ENCODE peak calls at places on chromosomes 13 and 19, in five cellular contexts. L, S, W, H and V are unnamed samples. For H3K9me3, the result is how much of the 10 kb centered on the place peaks cover.

GRCh38 chr19:8690753-8691539 is 7.6 kb downstream of the ACTL9 start:
- DNase-seq in S (no peak), W (no peak), H (no peak), L (no peak), V (no peak)

GRCh38 chr13:93058301-93058700 is 168.3 kb upstream of the GPC6 start:
- DNase-seq in S (no peak), W (no peak), L (no peak), H (no peak), V (no peak)

GRCh38 chr19:7673995-7674667 is 2.8 kb upstream of the MCEMP1 start:
- DNase-seq in W (peak), S (peak), H (peak), L (no peak), V (peak)

GRCh38 chr19:802497-802887 is 5.2 kb downstream of the PTBP1 start:
- DNase-seq in S (no peak), W (no peak), L (no peak), H (no peak), V (no peak)

GRCh38 chr13:94966380-94966779 is 254.0 kb upstream of the SOX21 start:
- DNase-seq in W (no peak), S (no peak), H (no peak), L (no peak), V (no peak)

GRCh38 chr19:10946964-10947657 is 13.7 kb upstream of the SMARCA4 start:
- DNase-seq in H (no peak), L (no peak), S (no peak), W (peak), V (peak)

GRCh38 chr13:76833465-76833864 is 52.7 kb downstream of the KCTD12 start:
- DNase-seq in H (no peak), S (no peak), L (no peak), W (no peak), V (no peak)

GRCh38 chr13:41411536-41411935 is 45.8 kb upstream of the RGCC start:
- DNase-seq in S (peak), L (no peak), W (peak), H (peak), V (no peak)

GRCh38 chr19:48321622-48322591 is 3.4 kb upstream of the EMP3 start:
- DNase-seq in H (peak), L (peak), W (peak), S (peak), V (peak)

GRCh38 chr13:39119422-39119821 is 81.2 kb downstream of the NHLRC3 start:
- DNase-seq in S (no peak), W (no peak), H (no peak), L (no peak), V (no peak)

GRCh38 chr13:48251616-48252081 is 18.6 kb downstream of the ITM2B start:
- DNase-seq in W (peak), H (no peak), L (no peak), S (no peak), V (peak)

DNA sequence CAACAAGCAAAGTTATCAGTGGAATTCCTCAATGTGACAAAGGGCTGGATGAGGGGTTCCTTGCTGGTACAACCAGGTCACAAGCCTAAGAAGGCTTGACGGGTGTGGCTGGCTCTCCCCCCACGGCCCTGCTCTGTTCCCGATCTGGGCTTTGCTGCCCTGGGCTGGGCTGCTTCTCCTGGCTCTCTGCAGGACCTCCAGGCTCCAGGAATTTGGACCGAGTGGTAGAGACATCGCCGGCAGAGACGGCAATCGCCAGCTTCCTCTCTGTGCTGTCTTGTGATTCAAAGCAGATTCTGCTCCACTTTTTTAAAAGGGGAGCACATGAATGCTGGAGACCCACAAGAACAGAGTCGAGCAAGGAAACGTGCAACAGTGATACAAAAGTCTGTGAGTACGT is at the start of gene SERPINE3:
- DNase-seq in W (no peak), H (no peak), S (no peak), L (no peak), V (no peak)
- H3K9me3 ChIP-seq in W (under half), H (under half), S (under half), L (under half), V (under half)

DNA sequence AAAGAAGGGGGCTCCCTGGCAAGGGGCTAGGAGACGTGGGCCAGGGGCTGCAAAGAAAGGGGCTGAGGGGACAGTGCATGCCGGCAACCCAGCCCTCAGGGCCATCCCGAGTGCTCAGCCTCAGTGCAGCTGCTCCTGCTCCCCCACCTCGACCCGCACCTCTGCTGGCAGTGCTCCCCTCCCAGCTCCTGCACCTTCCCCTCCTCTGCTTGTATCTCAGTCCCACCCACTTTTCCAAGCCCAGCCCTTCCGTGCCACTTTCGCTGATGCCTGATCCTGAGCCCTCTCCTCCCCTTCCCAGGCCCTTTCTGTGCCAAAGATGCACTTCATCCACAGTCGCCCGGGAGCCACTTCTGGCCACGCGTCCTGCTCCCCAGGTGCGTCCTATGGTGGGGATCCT is 69.9 kb upstream of the KCTD15 start:
- DNase-seq in W (no peak), H (no peak), L (no peak), S (no peak), V (no peak)
- H3K9me3 ChIP-seq in W (under half), H (under half), L (under half), S (under half), V (under half)

GRCh38 chr19:17706750-17707181 is 12.5 kb upstream of the MAP1S start:
- DNase-seq in H (no peak), W (peak), L (no peak), S (no peak), V (peak)
- H3K9me3 ChIP-seq in H (under half), W (under half), L (under half), S (under half), V (under half)

GRCh38 chr19:31264379-31264778 is 84.9 kb downstream of the TSHZ3 start:
- DNase-seq in H (no peak), L (no peak), S (no peak), W (no peak), V (no peak)

GRCh38 chr19:31262673-31263308 is 86.4 kb downstream of the TSHZ3 start:
- DNase-seq in W (peak), H (no peak), S (no peak), L (no peak), V (no peak)

GRCh38 chr19:31261019-31261595 is 88.1 kb downstream of the TSHZ3 start:
- DNase-seq in H (no peak), L (no peak), S (no peak), W (no peak), V (no peak)

GRCh38 chr19:31261651-31262331 is 87.4 kb downstream of the TSHZ3 start:
- DNase-seq in L (no peak), W (peak), S (no peak), H (no peak), V (no peak)

DNA sequence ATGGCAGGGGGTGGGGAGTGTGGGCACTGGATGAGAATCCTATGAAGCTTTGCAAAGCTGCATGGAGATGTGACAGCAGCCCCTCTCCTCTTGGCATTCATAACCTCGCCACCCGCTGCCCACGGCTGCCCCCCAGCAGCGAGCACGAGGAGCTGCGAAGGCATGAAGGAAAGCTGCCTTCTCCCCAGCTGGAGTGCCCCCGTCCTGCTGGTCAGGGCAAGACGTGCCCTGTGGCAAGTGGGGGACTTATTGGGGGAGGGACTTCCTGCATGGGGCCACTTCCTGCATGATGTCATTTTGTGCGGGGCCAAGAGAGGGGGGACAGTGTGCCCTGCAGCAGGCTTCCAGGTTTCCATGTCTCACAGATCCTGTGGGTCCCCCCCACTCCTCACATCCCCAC is 85.9 kb downstream of the TSHZ3 start:
- DNase-seq in S (no peak), W (no peak), L (no peak), H (no peak), V (no peak)
- H3K9me3 ChIP-seq in S (under half), W (under half), L (under half), H (under half), V (under half)

DNA sequence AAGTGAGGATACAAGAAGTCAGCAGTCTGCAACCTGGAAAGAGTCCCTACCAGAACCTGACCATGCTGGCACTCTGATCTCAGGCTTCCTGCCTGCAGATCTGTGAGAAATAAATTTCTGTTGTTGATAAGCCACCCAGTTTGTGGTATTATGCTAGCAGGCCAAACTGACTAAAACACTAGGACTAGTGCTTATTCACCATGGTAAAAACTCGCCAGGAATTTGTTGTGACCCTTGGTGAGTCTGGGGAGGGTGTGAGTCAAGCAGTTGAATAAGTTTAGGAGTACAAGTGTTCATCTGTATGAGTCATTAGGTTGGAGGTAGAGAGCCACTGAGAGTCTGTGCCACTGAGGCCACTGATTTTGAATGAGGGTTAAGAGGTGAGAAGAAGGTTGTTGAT is 3.6 kb downstream of the ZIK1 start:
- DNase-seq in W (peak), H (peak), S (no peak), L (no peak), V (peak)
- H3K9me3 ChIP-seq in W (under half), H (half or more), S (under half), L (under half), V (under half)

GRCh38 chr19:58166268-58166667 is 15.7 kb upstream of the ZNF329 start:
- DNase-seq in L (no peak), W (no peak), H (no peak), S (no peak), V (no peak)

GRCh38 chr19:58170860-58171259 is 12.0 kb upstream of the ZNF274 start:
- DNase-seq in W (peak), S (no peak), H (peak), L (no peak), V (peak)

GRCh38 chr19:58166708-58167280 is 16.1 kb upstream of the ZNF274 start:
- DNase-seq in S (no peak), L (no peak), H (no peak), W (no peak), V (no peak)
- H3K9me3 ChIP-seq in S (under half), L (under half), H (under half), W (under half), V (under half)

GRCh38 chr13:24323036-24323738 is 13.8 kb downstream of the C1QTNF9 start:
- DNase-seq in W (no peak), H (no peak), S (no peak), L (no peak), V (no peak)
- H3K9me3 ChIP-seq in W (under half), H (under half), S (under half), L (under half), V (under half)

DNA sequence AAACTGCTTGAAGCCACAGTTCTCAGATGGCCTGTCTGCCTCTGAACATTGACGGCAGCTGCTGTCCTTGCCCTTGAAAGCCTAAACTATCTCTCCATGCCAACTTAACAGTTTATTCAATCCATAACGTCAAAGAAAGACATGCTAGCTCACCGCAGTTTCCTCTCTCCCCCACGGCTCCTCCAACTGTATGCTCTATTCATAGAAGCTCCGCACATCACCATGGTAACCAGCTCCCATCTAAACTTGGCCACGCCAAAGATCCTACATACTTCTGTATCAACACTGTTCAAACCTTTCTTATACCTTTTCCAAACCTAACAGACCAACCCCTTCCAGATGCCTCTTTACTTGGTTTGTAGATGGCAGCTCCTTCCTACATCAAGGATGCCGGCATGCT is 48.6 kb downstream of the ZNF91 start:
- DNase-seq in L (no peak), S (no peak), H (no peak), W (no peak), V (no peak)
- H3K9me3 ChIP-seq in L (under half), S (half or more), H (half or more), W (under half), V (under half)

GRCh38 chr19:39865953-39866352 is 19.8 kb upstream of the FBL start:
- DNase-seq in L (no peak), S (no peak), W (no peak), H (no peak), V (no peak)
- H3K9me3 ChIP-seq in L (under half), S (under half), W (under half), H (under half), V (under half)